ENCODE peak calls at places on chromosomes 4 and X, in eight cellular contexts. One of them, this sample, is unnamed.

GRCh38 chr4:6548201-6548881 is 26.6 kb upstream of the MAN2B2 start:
- DNase-seq in Caki2: peak
- DNase-seq in activated T-cell treated with anti-CD3 and anti-CD28 coated beads for 1 hour: no peak
- DNase-seq in amniotic epithelial cell: peak
- DNase-seq in K562: peak
- DNase-seq in left kidney: peak
- DNase-seq in activated naive CD8-positive, alpha-beta T cell treated with anti-CD3 and anti-CD28 coated beads, Interleukin-2, amount 50 U/mL, for 24 hours: no peak
- DNase-seq in skeletal muscle cell: no peak
- DNase-seq in this sample: no peak

GRCh38 chrX:68710870-68711576 is 63.6 kb downstream of the STARD8 start:
- DNase-seq in skeletal muscle cell: no peak
- DNase-seq in K562: peak
- DNase-seq in activated T-cell treated with anti-CD3 and anti-CD28 coated beads for 1 hour: no peak
- DNase-seq in amniotic epithelial cell: peak
- DNase-seq in left kidney: peak
- DNase-seq in activated naive CD8-positive, alpha-beta T cell treated with anti-CD3 and anti-CD28 coated beads, Interleukin-2, amount 50 U/mL, for 24 hours: peak
- DNase-seq in Caki2: peak
- DNase-seq in this sample: no peak

GRCh38 chr4:183721207-183722081 is 62.4 kb downstream of the TRAPPC11 start:
- DNase-seq in Caki2: peak
- DNase-seq in skeletal muscle cell: no peak
- DNase-seq in amniotic epithelial cell: peak
- DNase-seq in activated naive CD8-positive, alpha-beta T cell treated with anti-CD3 and anti-CD28 coated beads, Interleukin-2, amount 50 U/mL, for 24 hours: peak
- DNase-seq in left kidney: peak
- DNase-seq in activated T-cell treated with anti-CD3 and anti-CD28 coated beads for 1 hour: peak
- DNase-seq in K562: no peak
- DNase-seq in this sample: peak

GRCh38 chr4:173013232-173013932 is 155.2 kb upstream of the GALNT7 start:
- DNase-seq in activated T-cell treated with anti-CD3 and anti-CD28 coated beads for 1 hour: peak
- DNase-seq in amniotic epithelial cell: peak
- DNase-seq in K562: peak
- DNase-seq in skeletal muscle cell: no peak
- DNase-seq in activated naive CD8-positive, alpha-beta T cell treated with anti-CD3 and anti-CD28 coated beads, Interleukin-2, amount 50 U/mL, for 24 hours: peak
- DNase-seq in left kidney: peak
- DNase-seq in Caki2: peak
- DNase-seq in this sample: no peak

GRCh38 chrX:39261446-39262147 is 460.3 kb downstream of the MID1IP1 start:
- DNase-seq in amniotic epithelial cell: peak
- DNase-seq in activated naive CD8-positive, alpha-beta T cell treated with anti-CD3 and anti-CD28 coated beads, Interleukin-2, amount 50 U/mL, for 24 hours: no peak
- DNase-seq in activated T-cell treated with anti-CD3 and anti-CD28 coated beads for 1 hour: no peak
- DNase-seq in skeletal muscle cell: peak
- DNase-seq in left kidney: peak
- DNase-seq in Caki2: peak
- DNase-seq in K562: peak
- DNase-seq in this sample: no peak

GRCh38 chr4:159240690-159241089 is 137.8 kb downstream of the RAPGEF2 start:
- DNase-seq in amniotic epithelial cell: peak
- DNase-seq in left kidney: no peak
- DNase-seq in activated T-cell treated with anti-CD3 and anti-CD28 coated beads for 1 hour: no peak
- DNase-seq in K562: no peak
- DNase-seq in skeletal muscle cell: no peak
- DNase-seq in Caki2: no peak
- DNase-seq in activated naive CD8-positive, alpha-beta T cell treated with anti-CD3 and anti-CD28 coated beads, Interleukin-2, amount 50 U/mL, for 24 hours: no peak
- DNase-seq in this sample: no peak

GRCh38 chr4:17058506-17058905 is 160.1 kb upstream of the LDB2 start:
- DNase-seq in skeletal muscle cell: peak
- DNase-seq in K562: no peak
- DNase-seq in activated T-cell treated with anti-CD3 and anti-CD28 coated beads for 1 hour: no peak
- DNase-seq in left kidney: no peak
- DNase-seq in amniotic epithelial cell: no peak
- DNase-seq in Caki2: no peak
- DNase-seq in activated naive CD8-positive, alpha-beta T cell treated with anti-CD3 and anti-CD28 coated beads, Interleukin-2, amount 50 U/mL, for 24 hours: no peak
- DNase-seq in this sample: peak

GRCh38 chr4:111221371-111221770 is 598.5 kb upstream of the PITX2 start:
- DNase-seq in left kidney: no peak
- DNase-seq in skeletal muscle cell: no peak
- DNase-seq in Caki2: no peak
- DNase-seq in activated T-cell treated with anti-CD3 and anti-CD28 coated beads for 1 hour: no peak
- DNase-seq in activated naive CD8-positive, alpha-beta T cell treated with anti-CD3 and anti-CD28 coated beads, Interleukin-2, amount 50 U/mL, for 24 hours: no peak
- DNase-seq in amniotic epithelial cell: no peak
- DNase-seq in K562: no peak
- DNase-seq in this sample: no peak

GRCh38 chr4:171378323-171378722 is 434.9 kb upstream of the GALNTL6 start:
- DNase-seq in activated naive CD8-positive, alpha-beta T cell treated with anti-CD3 and anti-CD28 coated beads, Interleukin-2, amount 50 U/mL, for 24 hours: no peak
- DNase-seq in activated T-cell treated with anti-CD3 and anti-CD28 coated beads for 1 hour: no peak
- DNase-seq in left kidney: no peak
- DNase-seq in amniotic epithelial cell: no peak
- DNase-seq in K562: no peak
- DNase-seq in Caki2: no peak
- DNase-seq in skeletal muscle cell: no peak
- DNase-seq in this sample: no peak

GRCh38 chr4:142875117-142875516 is 29.0 kb upstream of the INPP4B start:
- DNase-seq in Caki2: no peak
- DNase-seq in skeletal muscle cell: no peak
- DNase-seq in activated naive CD8-positive, alpha-beta T cell treated with anti-CD3 and anti-CD28 coated beads, Interleukin-2, amount 50 U/mL, for 24 hours: no peak
- DNase-seq in amniotic epithelial cell: no peak
- DNase-seq in activated T-cell treated with anti-CD3 and anti-CD28 coated beads for 1 hour: no peak
- DNase-seq in K562: no peak
- DNase-seq in left kidney: no peak
- DNase-seq in this sample: no peak

GRCh38 chr4:1974836-1975235 is 33.9 kb downstream of the NELFA start:
- DNase-seq in Caki2: no peak
- DNase-seq in activated naive CD8-positive, alpha-beta T cell treated with anti-CD3 and anti-CD28 coated beads, Interleukin-2, amount 50 U/mL, for 24 hours: no peak
- DNase-seq in amniotic epithelial cell: no peak
- DNase-seq in activated T-cell treated with anti-CD3 and anti-CD28 coated beads for 1 hour: no peak
- DNase-seq in skeletal muscle cell: no peak
- DNase-seq in K562: no peak
- DNase-seq in left kidney: no peak
- DNase-seq in this sample: no peak

GRCh38 chr4:78565971-78566372 is 14.4 kb downstream of the ANXA3 start:
- DNase-seq in left kidney: no peak
- DNase-seq in K562: no peak
- DNase-seq in amniotic epithelial cell: peak
- DNase-seq in Caki2: peak
- DNase-seq in skeletal muscle cell: no peak
- DNase-seq in activated T-cell treated with anti-CD3 and anti-CD28 coated beads for 1 hour: no peak
- DNase-seq in activated naive CD8-positive, alpha-beta T cell treated with anti-CD3 and anti-CD28 coated beads, Interleukin-2, amount 50 U/mL, for 24 hours: no peak
- DNase-seq in this sample: no peak

GRCh38 chrX:264634-265455 is 16.3 kb upstream of the PLCXD1 start:
- DNase-seq in activated T-cell treated with anti-CD3 and anti-CD28 coated beads for 1 hour: no peak
- DNase-seq in Caki2: no peak
- DNase-seq in left kidney: no peak
- DNase-seq in K562: no peak
- DNase-seq in activated naive CD8-positive, alpha-beta T cell treated with anti-CD3 and anti-CD28 coated beads, Interleukin-2, amount 50 U/mL, for 24 hours: no peak
- DNase-seq in skeletal muscle cell: no peak
- DNase-seq in amniotic epithelial cell: peak
- DNase-seq in this sample: no peak

GRCh38 chrX:49176421-49177326 is 5.0 kb downstream of the PLP2 start:
- DNase-seq in left kidney: no peak
- DNase-seq in Caki2: no peak
- DNase-seq in activated naive CD8-positive, alpha-beta T cell treated with anti-CD3 and anti-CD28 coated beads, Interleukin-2, amount 50 U/mL, for 24 hours: no peak
- DNase-seq in K562: peak
- DNase-seq in amniotic epithelial cell: peak
- DNase-seq in activated T-cell treated with anti-CD3 and anti-CD28 coated beads for 1 hour: no peak
- DNase-seq in skeletal muscle cell: no peak
- DNase-seq in this sample: no peak

GRCh38 chr4:186643501-186644315 is 79.9 kb downstream of the FAT1 start:
- DNase-seq in amniotic epithelial cell: peak
- DNase-seq in skeletal muscle cell: peak
- DNase-seq in K562: no peak
- DNase-seq in left kidney: peak
- DNase-seq in Caki2: peak
- DNase-seq in activated naive CD8-positive, alpha-beta T cell treated with anti-CD3 and anti-CD28 coated beads, Interleukin-2, amount 50 U/mL, for 24 hours: no peak
- DNase-seq in activated T-cell treated with anti-CD3 and anti-CD28 coated beads for 1 hour: no peak
- DNase-seq in this sample: no peak

GRCh38 chrX:72130762-72131231 is 918 bp downstream of the RTL5 start:
- DNase-seq in Caki2: no peak
- DNase-seq in skeletal muscle cell: no peak
- DNase-seq in activated naive CD8-positive, alpha-beta T cell treated with anti-CD3 and anti-CD28 coated beads, Interleukin-2, amount 50 U/mL, for 24 hours: no peak
- DNase-seq in activated T-cell treated with anti-CD3 and anti-CD28 coated beads for 1 hour: no peak
- DNase-seq in K562: no peak
- DNase-seq in amniotic epithelial cell: no peak
- DNase-seq in left kidney: peak
- DNase-seq in this sample: no peak

GRCh38 chr4:11700751-11701226 is 272.1 kb upstream of the HS3ST1 start:
- DNase-seq in K562: no peak
- DNase-seq in activated T-cell treated with anti-CD3 and anti-CD28 coated beads for 1 hour: no peak
- DNase-seq in activated naive CD8-positive, alpha-beta T cell treated with anti-CD3 and anti-CD28 coated beads, Interleukin-2, amount 50 U/mL, for 24 hours: no peak
- DNase-seq in amniotic epithelial cell: peak
- DNase-seq in Caki2: peak
- DNase-seq in left kidney: no peak
- DNase-seq in skeletal muscle cell: peak
- DNase-seq in this sample: no peak

GRCh38 chr4:103008875-103009729 is 10.4 kb downstream of the SLC9B1 start:
- DNase-seq in Caki2: peak
- DNase-seq in amniotic epithelial cell: peak
- DNase-seq in activated T-cell treated with anti-CD3 and anti-CD28 coated beads for 1 hour: no peak
- DNase-seq in left kidney: peak
- DNase-seq in activated naive CD8-positive, alpha-beta T cell treated with anti-CD3 and anti-CD28 coated beads, Interleukin-2, amount 50 U/mL, for 24 hours: no peak
- DNase-seq in K562: peak
- DNase-seq in skeletal muscle cell: peak
- DNase-seq in this sample: no peak

GRCh38 chr4:95340191-95340590 is 208.6 kb downstream of the UNC5C start:
- DNase-seq in activated naive CD8-positive, alpha-beta T cell treated with anti-CD3 and anti-CD28 coated beads, Interleukin-2, amount 50 U/mL, for 24 hours: no peak
- DNase-seq in Caki2: no peak
- DNase-seq in activated T-cell treated with anti-CD3 and anti-CD28 coated beads for 1 hour: no peak
- DNase-seq in skeletal muscle cell: no peak
- DNase-seq in left kidney: no peak
- DNase-seq in K562: no peak
- DNase-seq in amniotic epithelial cell: peak
- DNase-seq in this sample: no peak

GRCh38 chrX:38774249-38774648 is 27.0 kb upstream of the MID1IP1 start:
- DNase-seq in left kidney: no peak
- DNase-seq in amniotic epithelial cell: no peak
- DNase-seq in activated naive CD8-positive, alpha-beta T cell treated with anti-CD3 and anti-CD28 coated beads, Interleukin-2, amount 50 U/mL, for 24 hours: no peak
- DNase-seq in Caki2: no peak
- DNase-seq in skeletal muscle cell: no peak
- DNase-seq in K562: no peak
- DNase-seq in activated T-cell treated with anti-CD3 and anti-CD28 coated beads for 1 hour: no peak
- DNase-seq in this sample: no peak

GRCh38 chr4:1169691-1170096 is 2.7 kb downstream of the SPON2 start:
- DNase-seq in skeletal muscle cell: no peak
- DNase-seq in left kidney: no peak
- DNase-seq in activated T-cell treated with anti-CD3 and anti-CD28 coated beads for 1 hour: no peak
- DNase-seq in K562: no peak
- DNase-seq in activated naive CD8-positive, alpha-beta T cell treated with anti-CD3 and anti-CD28 coated beads, Interleukin-2, amount 50 U/mL, for 24 hours: no peak
- DNase-seq in Caki2: no peak
- DNase-seq in amniotic epithelial cell: no peak
- DNase-seq in this sample: no peak

GRCh38 chr4:154491731-154492249 is at the start of gene DCHS2:
- DNase-seq in left kidney: peak
- DNase-seq in amniotic epithelial cell: no peak
- DNase-seq in activated naive CD8-positive, alpha-beta T cell treated with anti-CD3 and anti-CD28 coated beads, Interleukin-2, amount 50 U/mL, for 24 hours: peak
- DNase-seq in K562: peak
- DNase-seq in skeletal muscle cell: no peak
- DNase-seq in activated T-cell treated with anti-CD3 and anti-CD28 coated beads for 1 hour: no peak
- DNase-seq in Caki2: peak
- DNase-seq in this sample: no peak

GRCh38 chrX:125883169-125883568 is 282.9 kb downstream of the DCAF12L2 start:
- DNase-seq in K562: no peak
- DNase-seq in skeletal muscle cell: no peak
- DNase-seq in Caki2: no peak
- DNase-seq in amniotic epithelial cell: no peak
- DNase-seq in activated naive CD8-positive, alpha-beta T cell treated with anti-CD3 and anti-CD28 coated beads, Interleukin-2, amount 50 U/mL, for 24 hours: no peak
- DNase-seq in left kidney: no peak
- DNase-seq in activated T-cell treated with anti-CD3 and anti-CD28 coated beads for 1 hour: no peak
- DNase-seq in this sample: no peak

GRCh38 chr4:106266201-106266600 is 49.8 kb downstream of the TBCK start:
- DNase-seq in skeletal muscle cell: no peak
- DNase-seq in left kidney: peak
- DNase-seq in K562: peak
- DNase-seq in amniotic epithelial cell: peak
- DNase-seq in activated T-cell treated with anti-CD3 and anti-CD28 coated beads for 1 hour: no peak
- DNase-seq in Caki2: peak
- DNase-seq in activated naive CD8-positive, alpha-beta T cell treated with anti-CD3 and anti-CD28 coated beads, Interleukin-2, amount 50 U/mL, for 24 hours: no peak
- DNase-seq in this sample: no peak